ENCODE peak calls at places on chromosome 7, in six cellular contexts. U is thoracic aorta, Z is A549, I is lower lobe of right lung, Q is SJSA1, S is tibial artery. W is an unnamed sample.

GRCh38 chr7:121076350-121077164 is 88.0 kb downstream of the CPED1 start:
- DNase-seq in U (no peak), Z (no peak), I (no peak), Q (peak; percentile 62), S (no peak), W (no peak)

GRCh38 chr7:30921951-30922401 is 10.3 kb downstream of the AQP1 start:
- DNase-seq in U (peak; percentile 1), Z (no peak), I (peak; percentile 47), Q (no peak), S (peak; percentile 19), W (peak; percentile 28)

GRCh38 chr7:117323877-117324699 is 1.2 kb upstream of the WNT2 start:
- DNase-seq in U (no peak), Z (no peak), I (peak; percentile 56), Q (peak; percentile 65), S (peak; percentile 34), W (peak; percentile 83)

GRCh38 chr7:123647106-123647730 is 8.4 kb upstream of the LMOD2 start:
- DNase-seq in U (no peak), Z (no peak), I (no peak), Q (no peak), S (no peak), W (no peak)

GRCh38 chr7:17239683-17240521 is 58.5 kb upstream of the AHR start:
- DNase-seq in U (no peak), Z (peak; percentile 35), I (no peak), Q (no peak), S (no peak), W (no peak)

GRCh38 chr7:114087674-114088539 is 169.1 kb upstream of the PPP1R3A start:
- DNase-seq in U (no peak), Z (no peak), I (no peak), Q (no peak), S (no peak), W (no peak)

GRCh38 chr7:128035712-128036111 is 4.5 kb upstream of the LRRC4 start:
- DNase-seq in U (no peak), Z (peak; percentile 44), I (no peak), Q (no peak), S (no peak), W (no peak)

GRCh38 chr7:42014625-42015412 is 222.2 kb downstream of the GLI3 start:
- DNase-seq in U (no peak), Z (peak; percentile 21), I (no peak), Q (no peak), S (no peak), W (no peak)

GRCh38 chr7:40694041-40694809 is 559.4 kb downstream of the SUGCT start:
- DNase-seq in U (no peak), Z (no peak), I (no peak), Q (no peak), S (no peak), W (no peak)

GRCh38 chr7:22781230-22781711 is 41.4 kb downstream of the TOMM7 start:
- DNase-seq in U (no peak), Z (no peak), I (no peak), Q (peak; percentile 46), S (no peak), W (no peak)

GRCh38 chr7:152459724-152460251 is 24.0 kb upstream of the KMT2C start:
- DNase-seq in U (no peak), Z (no peak), I (peak; percentile 60), Q (no peak), S (peak; percentile 35), W (peak; percentile 49)

GRCh38 chr7:49791089-49791741 is 17.8 kb downstream of the VWC2 start:
- DNase-seq in U (no peak), Z (peak; percentile 6), I (no peak), Q (no peak), S (no peak), W (no peak)

GRCh38 chr7:101678713-101679112 is 49.6 kb upstream of the MYL10 start:
- DNase-seq in U (no peak), Z (no peak), I (no peak), Q (peak; percentile 11), S (peak; percentile 33), W (no peak)

GRCh38 chr7:114937422-114937821 is 15.5 kb downstream of the MDFIC start:
- DNase-seq in U (no peak), Z (no peak), I (no peak), Q (no peak), S (no peak), W (no peak)

GRCh38 chr7:14747701-14748100 is 154.8 kb downstream of the DGKB start:
- DNase-seq in U (no peak), Z (no peak), I (no peak), Q (no peak), S (no peak), W (no peak)

GRCh38 chr7:104024632-104025031 is 35.2 kb upstream of the RELN start:
- DNase-seq in U (no peak), Z (no peak), I (no peak), Q (no peak), S (no peak), W (no peak)

GRCh38 chr7:5584091-5584490 is 160.5 kb upstream of the TNRC18 start:
- DNase-seq in U (no peak), Z (no peak), I (no peak), Q (no peak), S (no peak), W (no peak)

GRCh38 chr7:40833541-40834234 is 698.9 kb downstream of the SUGCT start:
- DNase-seq in U (no peak), Z (no peak), I (no peak), Q (peak; percentile 28), S (no peak), W (no peak)

GRCh38 chr7:77315102-77315501 is 101.0 kb downstream of the GSAP start:
- DNase-seq in U (no peak), Z (no peak), I (no peak), Q (no peak), S (peak; percentile 48), W (no peak)

GRCh38 chr7:80611779-80612178 is 26.7 kb upstream of the CD36 start:
- DNase-seq in U (no peak), Z (no peak), I (peak; percentile 50), Q (peak; percentile 21), S (no peak), W (peak; percentile 66)

GRCh38 chr7:80415522-80415921 is 96.3 kb downstream of the GNAT3 start:
- DNase-seq in U (no peak), Z (no peak), I (no peak), Q (no peak), S (no peak), W (no peak)

GRCh38 chr7:95549818-95550529 is 46.3 kb downstream of the PDK4 start:
- DNase-seq in U (peak; percentile 94), Z (peak; percentile 74), I (peak; percentile 89), Q (no peak), S (peak; percentile 99), W (peak; percentile 79)

GRCh38 chr7:156220078-156220605 is 407.9 kb upstream of the SHH start:
- DNase-seq in U (no peak), Z (no peak), I (no peak), Q (no peak), S (no peak), W (no peak)

GRCh38 chr7:151660141-151660540 is 140.4 kb upstream of the RHEB start:
- DNase-seq in U (no peak), Z (no peak), I (no peak), Q (peak; percentile 45), S (no peak), W (no peak)

GRCh38 chr7:100034871-100035510 is 14.6 kb upstream of the ZSCAN21 start:
- DNase-seq in U (no peak), Z (no peak), I (no peak), Q (peak; percentile 91), S (no peak), W (no peak)

GRCh38 chr7:70736715-70737460 is 395.1 kb upstream of the GALNT17 start:
- DNase-seq in U (no peak), Z (peak; percentile 53), I (no peak), Q (no peak), S (no peak), W (no peak)

GRCh38 chr7:29236071-29236580 is 41.6 kb downstream of the CHN2 start:
- DNase-seq in U (no peak), Z (no peak), I (no peak), Q (no peak), S (no peak), W (no peak)
- H3K27ac ChIP-seq in U (no peak overlapping the region), Z (no peak overlapping the region), I (no peak overlapping the region), Q (no peak overlapping the region), S (no peak overlapping the region), W (no peak overlapping the region)

DNA sequence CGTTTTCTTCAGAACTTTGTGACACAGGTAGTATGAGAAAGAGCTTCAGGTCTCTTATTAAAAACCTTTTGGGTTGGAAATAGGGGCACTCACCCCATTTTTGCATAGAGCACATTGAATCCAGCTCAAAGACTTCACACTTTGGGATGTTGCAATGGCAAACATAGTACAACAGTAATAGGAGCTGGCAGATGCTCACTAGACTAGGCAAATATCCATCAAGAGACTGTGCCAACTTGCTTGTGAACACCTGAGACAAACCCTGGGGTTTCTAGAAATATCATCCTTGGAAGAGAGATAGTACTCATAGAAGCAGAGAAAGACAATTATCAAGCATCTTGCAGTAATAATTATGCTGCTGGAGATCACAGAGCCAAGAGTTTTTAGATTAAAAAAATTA is 280.0 kb downstream of the CACNA2D1 start:
- DNase-seq in U (no peak), Z (no peak), I (no peak), Q (no peak), S (no peak), W (no peak)
- H3K4me1 ChIP-seq in U (peaks cover 4% of the 10 kb centered on the region), Z (peaks cover 55% of the 10 kb centered on the region), I (no peaks in the 10 kb centered on the region), Q (peaks cover 4% of the 10 kb centered on the region), S (no peaks in the 10 kb centered on the region), W (no peaks in the 10 kb centered on the region)

GRCh38 chr7:149497467-149498261 is at the start of gene ZNF746:
- DNase-seq in U (no peak), Z (peak; percentile 86), I (peak; percentile 92), Q (peak; percentile 48), S (peak; percentile 75), W (peak; percentile 98)

GRCh38 chr7:149495785-149496641 is 1.6 kb downstream of the ZNF746 start:
- DNase-seq in U (peak; percentile 71), Z (no peak), I (peak; percentile 71), Q (peak; percentile 65), S (peak; percentile 80), W (no peak)

GRCh38 chr7:149494738-149495368 is 2.8 kb downstream of the ZNF746 start:
- DNase-seq in U (no peak), Z (no peak), I (no peak), Q (no peak), S (no peak), W (no peak)

GRCh38 chr7:149500201-149500600 is 2.6 kb upstream of the ZNF746 start:
- DNase-seq in U (no peak), Z (no peak), I (no peak), Q (no peak), S (no peak), W (no peak)

GRCh38 chr7:149496642-149497391 is 792 bp downstream of the ZNF746 start:
- DNase-seq in U (no peak), Z (no peak), I (peak; percentile 76), Q (peak; percentile 54), S (peak; percentile 41), W (peak; percentile 63)
- H3K27ac ChIP-seq in U (peak overlapping the region; percentile 76), Z (peak overlapping the region; percentile 100), I (peak overlapping the region; percentile 83), Q (peak overlapping the region; percentile 58), S (peak overlapping the region; percentile 87), W (peak overlapping the region; percentile 80)

GRCh38 chr7:38187794-38188472 is 9.9 kb downstream of the STARD3NL start:
- DNase-seq in U (no peak), Z (no peak), I (no peak), Q (no peak), S (no peak), W (no peak)
- H3K4me1 ChIP-seq in U (peaks cover 4% of the 10 kb centered on the region), Z (peaks cover 35% of the 10 kb centered on the region), I (peaks cover 37% of the 10 kb centered on the region), Q (peaks cover 51% of the 10 kb centered on the region), S (no peaks in the 10 kb centered on the region), W (peaks cover 14% of the 10 kb centered on the region)